ENCODE peak calls at places on chromosome 16, in five cellular contexts. N, I, C, U and H are unnamed samples.

GRCh38 chr16:82229800-82230619 is 60.0 kb upstream of the MPHOSPH6 start:
- DNase-seq in N (peak), I (peak), C (peak), U (peak), H (peak)

GRCh38 chr16:22633794-22634193 is 123.1 kb downstream of the NPIPB5 start:
- DNase-seq in N (no peak), I (no peak), C (no peak), U (no peak), H (no peak)

GRCh38 chr16:3878610-3879009 is 1.9 kb downstream of the CREBBP start:
- DNase-seq in N (no peak), I (no peak), C (no peak), U (no peak), H (no peak)

GRCh38 chr16:2149630-2150417 is 1.4 kb downstream of the RAB26 start:
- DNase-seq in N (no peak), I (no peak), C (peak), U (peak), H (peak)

GRCh38 chr16:86485746-86486145 is 24.6 kb upstream of the FOXF1 start:
- DNase-seq in N (no peak), I (no peak), C (no peak), U (no peak), H (no peak)

GRCh38 chr16:66290431-66290830 is 76.1 kb upstream of the CDH5 start:
- DNase-seq in N (no peak), I (no peak), C (no peak), U (no peak), H (no peak)

GRCh38 chr16:84513111-84514065 is 8.9 kb upstream of the MEAK7 start:
- DNase-seq in N (no peak), I (no peak), C (no peak), U (no peak), H (no peak)

GRCh38 chr16:83187404-83187803 is 560.6 kb downstream of the CDH13 start:
- DNase-seq in N (no peak), I (no peak), C (no peak), U (no peak), H (no peak)

GRCh38 chr16:50389900-50390896 is 21.4 kb upstream of the BRD7 start:
- DNase-seq in N (no peak), I (no peak), C (no peak), U (no peak), H (no peak)

GRCh38 chr16:68257906-68258800 is 6.2 kb upstream of the SLC7A6 start:
- DNase-seq in N (no peak), I (no peak), C (peak), U (no peak), H (no peak)

GRCh38 chr16:26981266-26981938 is 85.3 kb upstream of the C16orf82 start:
- DNase-seq in N (no peak), I (no peak), C (no peak), U (no peak), H (no peak)

GRCh38 chr16:84754353-84754856 is 54.6 kb downstream of the USP10 start:
- DNase-seq in N (peak), I (peak), C (peak), U (peak), H (peak)

GRCh38 chr16:19400709-19401108 is 17.0 kb upstream of the TMC5 start:
- DNase-seq in N (no peak), I (peak), C (no peak), U (peak), H (peak)

GRCh38 chr16:68253721-68254120 is 8.5 kb downstream of the PLA2G15 start:
- DNase-seq in N (no peak), I (no peak), C (peak), U (no peak), H (no peak)

GRCh38 chr16:85921026-85921425 is 22.1 kb downstream of the IRF8 start:
- DNase-seq in N (no peak), I (no peak), C (no peak), U (no peak), H (no peak)

GRCh38 chr16:30122621-30123160 is 329 bp downstream of the MAPK3 start:
- DNase-seq in N (no peak), I (no peak), C (no peak), U (peak), H (peak)

GRCh38 chr16:88361775-88362174 is 21.0 kb upstream of the ZNF469 start:
- DNase-seq in N (no peak), I (no peak), C (no peak), U (no peak), H (no peak)

GRCh38 chr16:3089717-3090592 is 9.1 kb downstream of the ZSCAN10 start:
- DNase-seq in N (no peak), I (no peak), C (no peak), U (no peak), H (no peak)

GRCh38 chr16:75065149-75065807 is 51.3 kb downstream of the LDHD start:
- DNase-seq in N (no peak), I (no peak), C (no peak), U (peak), H (no peak)

GRCh38 chr16:82671743-82672142 is 45.0 kb downstream of the CDH13 start:
- DNase-seq in N (no peak), I (no peak), C (no peak), U (peak), H (peak)

GRCh38 chr16:11253009-11253994 is 2.7 kb downstream of the SOCS1 start:
- DNase-seq in N (no peak), I (no peak), C (no peak), U (peak), H (no peak)

GRCh38 chr16:31052131-31052530 is 18.8 kb downstream of the STX4 start:
- DNase-seq in N (peak), I (no peak), C (peak), U (peak), H (no peak)

GRCh38 chr16:14405611-14406537 is 224.2 kb downstream of the PARN start:
- DNase-seq in N (no peak), I (peak), C (peak), U (peak), H (peak)

DNA sequence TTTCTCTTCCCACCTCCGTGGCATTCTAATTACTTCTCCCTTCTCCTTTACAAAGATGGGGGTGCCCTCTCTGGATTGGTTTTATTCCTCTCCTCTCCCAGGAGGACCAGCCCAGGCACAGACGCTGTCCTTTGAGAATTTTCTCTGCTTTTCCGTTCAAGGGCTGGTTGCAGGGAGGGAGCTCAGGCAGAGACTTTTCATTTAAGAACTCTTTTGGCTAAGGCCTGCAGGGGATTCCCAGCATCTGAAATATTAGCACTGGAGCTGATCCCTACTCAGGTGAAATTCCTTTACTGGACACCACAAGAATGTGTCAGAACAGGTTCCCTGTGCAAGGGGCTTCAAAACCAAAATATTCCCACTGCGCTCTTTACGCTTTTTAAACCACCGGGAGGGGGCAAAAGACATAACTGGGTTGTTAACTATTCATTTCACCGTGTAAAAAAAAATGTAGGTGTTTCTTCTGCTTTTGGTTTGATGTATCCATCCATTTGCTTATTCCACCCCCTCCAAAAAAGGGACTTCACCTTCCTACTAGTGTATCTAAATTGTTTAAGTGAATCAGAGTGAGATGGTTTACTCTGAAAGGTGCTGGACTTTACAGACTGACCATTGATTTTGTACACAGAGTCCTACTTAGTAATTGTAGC is 1.4 kb downstream of the NFAT5 start:
- DNase-seq in N (no peak), I (no peak), C (peak), U (peak), H (no peak)
- TF ChIP-seq ATF3 in N (no peak), I (no peak), C (no peak), U (no peak), H (no peak)

DNA sequence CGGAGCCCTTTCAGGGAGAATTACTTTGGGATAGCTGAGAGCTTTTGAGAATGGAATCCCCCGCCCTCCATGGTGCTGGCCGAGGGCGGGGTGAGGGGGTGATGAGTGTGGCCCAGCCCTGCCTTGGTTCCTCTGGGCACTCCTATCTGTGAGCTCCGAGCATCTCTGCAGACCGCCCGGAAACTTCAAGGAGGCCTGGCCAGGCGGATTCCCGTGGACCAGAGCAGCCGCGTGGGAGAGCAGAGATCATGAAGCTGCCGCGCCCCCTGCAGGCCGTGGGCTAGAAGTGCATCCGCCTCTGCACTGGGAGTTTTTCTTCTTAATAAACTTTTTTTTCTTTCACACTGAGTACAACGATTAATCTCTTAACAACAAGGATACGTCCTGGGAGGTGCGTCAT is 392.9 kb upstream of the EEF2KMT start:
- DNase-seq in N (peak), I (no peak), C (peak), U (peak), H (peak)
- TF ChIP-seq ATF3 in N (no peak), I (no peak), C (no peak), U (no peak), H (no peak)

GRCh38 chr16:57826040-57826434 is 23.7 kb upstream of the KIFC3 start:
- DNase-seq in N (no peak), I (no peak), C (no peak), U (no peak), H (no peak)

GRCh38 chr16:57824880-57825279 is 22.6 kb upstream of the KIFC3 start:
- DNase-seq in N (no peak), I (no peak), C (peak), U (no peak), H (no peak)

GRCh38 chr16:57825298-57826039 is 23.2 kb upstream of the KIFC3 start:
- DNase-seq in N (no peak), I (no peak), C (no peak), U (no peak), H (no peak)

GRCh38 chr16:57828272-57829161 is 26.2 kb upstream of the KIFC3 start:
- DNase-seq in N (no peak), I (no peak), C (no peak), U (no peak), H (no peak)

DNA sequence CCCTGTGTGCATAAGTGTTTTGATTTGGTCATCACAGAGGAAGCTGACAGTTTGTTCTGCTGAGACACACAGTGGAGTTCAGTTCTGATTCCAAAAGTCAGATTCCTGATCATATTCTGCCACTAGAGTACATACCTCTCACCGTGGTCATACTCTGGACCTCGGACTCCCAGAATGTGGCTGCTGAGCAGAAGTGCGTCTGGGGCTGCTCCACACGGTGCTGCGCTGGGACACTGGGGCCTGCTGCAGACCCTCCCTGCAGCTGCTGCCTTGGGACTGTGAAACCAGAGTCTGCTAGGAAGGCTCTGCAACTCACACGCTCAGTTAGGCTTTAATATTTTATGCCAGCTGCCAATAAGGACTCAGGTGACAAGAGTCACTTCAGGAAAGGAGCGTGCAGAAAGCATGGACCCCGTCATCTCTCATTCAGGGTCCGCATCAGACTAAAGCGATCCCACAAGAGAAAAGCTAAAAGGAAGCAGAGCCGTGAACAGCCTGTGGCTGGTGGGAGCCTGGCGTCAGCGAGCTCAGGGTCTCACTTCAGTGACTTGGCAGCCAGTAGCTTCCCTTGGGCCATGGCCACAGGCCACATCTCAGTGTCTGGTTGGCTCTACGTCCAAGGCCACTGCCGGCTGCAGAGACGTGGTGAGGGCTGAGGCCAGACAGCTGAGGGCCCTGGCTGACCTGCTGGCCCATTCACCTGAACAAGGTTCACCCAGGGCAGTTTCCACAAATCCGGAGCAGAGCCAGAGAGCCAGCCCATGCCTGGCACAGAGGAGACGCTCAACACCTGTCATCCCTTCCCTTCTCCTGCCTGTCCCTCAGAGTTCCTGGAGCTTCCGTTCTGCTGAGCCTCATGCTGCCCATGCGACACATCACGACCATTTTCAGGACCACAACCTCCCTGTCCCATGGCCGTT is 24.7 kb upstream of the KIFC3 start:
- DNase-seq in N (no peak), I (no peak), C (peak), U (no peak), H (no peak)
- TF ChIP-seq ATF3 in N (no peak), I (no peak), C (peak), U (no peak), H (no peak)

DNA sequence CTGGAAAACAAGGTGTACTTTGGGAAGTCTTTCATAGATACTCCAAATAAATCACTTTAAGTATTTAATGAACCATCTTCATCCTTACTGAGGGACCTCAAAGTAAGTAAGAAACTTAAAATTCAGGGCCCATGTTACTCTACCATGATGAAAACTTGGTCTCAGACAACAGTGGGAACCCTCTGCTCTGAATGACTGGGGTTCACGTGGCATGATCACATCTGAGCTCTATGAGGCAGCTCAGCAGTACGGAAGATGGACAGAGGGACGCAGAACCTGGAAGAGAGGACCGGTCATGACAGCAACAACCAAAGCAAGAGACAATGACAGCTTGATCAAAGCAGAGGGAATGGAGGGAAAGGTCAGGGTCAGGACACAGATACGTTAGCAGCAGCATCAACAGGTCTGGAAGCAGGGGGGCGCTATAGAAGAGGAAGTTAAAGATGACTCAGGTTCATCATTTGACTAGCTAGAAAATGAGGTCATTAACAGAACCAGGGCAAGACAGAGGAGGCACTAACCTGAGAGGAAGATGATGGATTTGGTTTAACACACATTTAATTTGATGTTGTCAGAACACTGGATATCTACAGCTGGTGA is 9.5 kb downstream of the XPO6 start:
- DNase-seq in N (no peak), I (no peak), C (no peak), U (no peak), H (no peak)
- TF ChIP-seq ATF3 in N (no peak), I (no peak), C (no peak), U (no peak), H (no peak)

GRCh38 chr16:80618862-80619648 is 78.3 kb downstream of the DYNLRB2 start:
- DNase-seq in N (no peak), I (no peak), C (no peak), U (no peak), H (no peak)

GRCh38 chr16:80619824-80620223 is 79.0 kb downstream of the DYNLRB2 start:
- DNase-seq in N (no peak), I (no peak), C (no peak), U (no peak), H (no peak)

GRCh38 chr16:80623376-80623775 is 82.6 kb downstream of the DYNLRB2 start:
- DNase-seq in N (no peak), I (no peak), C (no peak), U (no peak), H (no peak)

GRCh38 chr16:80620656-80621605 is 80.1 kb downstream of the DYNLRB2 start:
- DNase-seq in N (no peak), I (no peak), C (no peak), U (no peak), H (no peak)

GRCh38 chr16:80622007-80622406 is 81.2 kb downstream of the DYNLRB2 start:
- DNase-seq in N (no peak), I (no peak), C (no peak), U (no peak), H (no peak)
- TF ChIP-seq ATF3 in N (no peak), I (no peak), C (no peak), U (no peak), H (no peak)

GRCh38 chr16:8590161-8590688 is at the start of gene TMEM114:
- DNase-seq in N (no peak), I (no peak), C (no peak), U (no peak), H (peak)
- TF ChIP-seq ATF3 in N (no peak), I (no peak), C (no peak), U (no peak), H (no peak)

DNA sequence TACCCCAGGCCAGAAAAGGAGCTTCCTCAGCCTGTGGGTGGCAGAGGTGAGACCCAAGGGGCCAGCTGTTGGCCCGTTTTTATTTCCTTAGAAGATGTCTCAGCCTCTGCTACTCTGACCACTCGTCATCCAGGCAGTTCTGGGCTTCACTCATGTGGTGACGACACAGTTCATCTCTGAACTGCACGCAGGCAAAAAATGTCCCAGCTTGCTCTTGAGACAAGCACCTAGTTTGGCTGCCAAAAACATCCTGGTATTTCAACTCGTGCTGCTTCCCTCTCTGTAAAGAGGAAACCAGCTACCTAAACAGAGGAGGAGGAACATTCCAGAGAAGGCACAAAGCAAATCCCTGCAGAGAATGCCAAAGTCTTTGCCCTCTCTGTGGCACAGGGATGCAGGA is 125.7 kb downstream of the XYLT1 start:
- DNase-seq in N (no peak), I (no peak), C (no peak), U (no peak), H (no peak)
- TF ChIP-seq ATF3 in N (no peak), I (no peak), C (no peak), U (no peak), H (no peak)